ENCODE peak calls at places on chromosomes 11 and 22, in four cellular contexts. Z is A549, E is K562, L is H1. T is an unnamed sample.
A peak's percentile ranks its signal among the peaks of the same experiment; 100 is the strongest.

GRCh38 chr22:17728786-17729185 is 45.5 kb downstream of the BID start:
- DNase-seq in Z (no peak), E (no peak), L (no peak), T (no peak)

GRCh38 chr11:17376493-17376892 is 12.0 kb downstream of the KCNJ11 start:
- DNase-seq in Z (no peak), E (no peak), L (no peak), T (no peak)

GRCh38 chr22:24106385-24107381 is 74.6 kb upstream of the SUSD2 start:
- DNase-seq in Z (no peak), E (no peak), L (no peak), T (peak; percentile 28)

GRCh38 chr11:78800756-78801155 is 226.1 kb upstream of the NARS2 start:
- DNase-seq in Z (no peak), E (no peak), L (no peak), T (no peak)

GRCh38 chr22:42443240-42444059 is 11.2 kb upstream of the NFAM1 start:
- DNase-seq in Z (no peak), E (no peak), L (no peak), T (no peak)

GRCh38 chr11:47979378-47980092 is 824 bp upstream of the PTPRJ start:
- DNase-seq in Z (peak; percentile 64), E (no peak), L (no peak), T (peak; percentile 44)

GRCh38 chr11:134597452-134597851 is 185.4 kb upstream of the B3GAT1 start:
- DNase-seq in Z (no peak), E (no peak), L (no peak), T (no peak)

GRCh38 chr22:30195245-30196140 is 51.1 kb downstream of the LIF start:
- DNase-seq in Z (no peak), E (peak; percentile 47), L (no peak), T (no peak)

GRCh38 chr11:35147273-35147672 is 8.3 kb downstream of the CD44 start:
- DNase-seq in Z (no peak), E (no peak), L (no peak), T (no peak)

GRCh38 chr11:79086056-79086455 is 354.8 kb downstream of the TENM4 start:
- DNase-seq in Z (no peak), E (no peak), L (no peak), T (no peak)

GRCh38 chr22:44734801-44735517 is 17.4 kb upstream of the ARHGAP8 start:
- DNase-seq in Z (no peak), E (no peak), L (no peak), T (no peak)

GRCh38 chr11:47395225-47396048 is 13.0 kb upstream of the SLC39A13 start:
- DNase-seq in Z (no peak), E (no peak), L (no peak), T (no peak)

GRCh38 chr11:92941676-92942571 is 27.5 kb upstream of the MTNR1B start:
- DNase-seq in Z (peak; percentile 33), E (peak; percentile 31), L (no peak), T (no peak)

GRCh38 chr11:95501761-95502266 is 270.8 kb upstream of the SESN3 start:
- DNase-seq in Z (no peak), E (no peak), L (no peak), T (no peak)

GRCh38 chr11:838441-839279 is 3.7 kb downstream of the POLR2L start:
- DNase-seq in Z (peak; percentile 86), E (peak; percentile 77), L (no peak), T (peak; percentile 56)

GRCh38 chr11:68677432-68677831 is 6.9 kb upstream of the GAL start:
- DNase-seq in Z (peak; percentile 72), E (peak; percentile 82), L (peak; percentile 53), T (no peak)

GRCh38 chr22:28976588-28976987 is 85.0 kb downstream of the C22orf31 start:
- DNase-seq in Z (no peak), E (no peak), L (no peak), T (no peak)

GRCh38 chr11:123052884-123053721 is 8.8 kb downstream of the HSPA8 start:
- DNase-seq in Z (no peak), E (no peak), L (no peak), T (no peak)

GRCh38 chr11:123899792-123900191 is 2.2 kb upstream of the OR8D4 start:
- DNase-seq in Z (no peak), E (no peak), L (no peak), T (no peak)

GRCh38 chr11:109112748-109113378 is 309.1 kb upstream of the C11orf87 start:
- DNase-seq in Z (no peak), E (no peak), L (no peak), T (no peak)

GRCh38 chr11:94749367-94749766 is 18.8 kb upstream of the AMOTL1 start:
- DNase-seq in Z (peak; percentile 86), E (no peak), L (no peak), T (no peak)

GRCh38 chr11:69514771-69515170 is 33.3 kb downstream of the LINC01488 start:
- DNase-seq in Z (no peak), E (no peak), L (no peak), T (no peak)

GRCh38 chr22:39029227-39029626 is 8.3 kb downstream of the APOBEC3D start:
- DNase-seq in Z (no peak), E (no peak), L (no peak), T (no peak)

GRCh38 chr11:73236879-73237278 is 18.8 kb downstream of the P2RY2 start:
- DNase-seq in Z (peak; percentile 63), E (peak; percentile 71), L (no peak), T (peak; percentile 83)
- TF ChIP-seq JUN in Z (no peak), E (no peak), L (no peak), T (no peak)

GRCh38 chr11:7251836-7252682 is at the start of gene SYT9:
- DNase-seq in Z (peak; percentile 21), E (peak; percentile 19), L (peak; percentile 43), T (peak; percentile 89)
- TF ChIP-seq JUN in Z (no peak), E (no peak), L (no peak), T (no peak)

GRCh38 chr11:112931686-112932085 is 29.5 kb upstream of the NCAM1 start:
- DNase-seq in Z (no peak), E (no peak), L (no peak), T (no peak)

GRCh38 chr11:112928136-112928535 is 33.1 kb upstream of the NCAM1 start:
- DNase-seq in Z (no peak), E (no peak), L (no peak), T (no peak)

GRCh38 chr11:112929432-112929831 is 31.8 kb upstream of the NCAM1 start:
- DNase-seq in Z (no peak), E (no peak), L (no peak), T (no peak)

GRCh38 chr11:112932593-112932992 is 28.6 kb upstream of the NCAM1 start:
- DNase-seq in Z (no peak), E (no peak), L (no peak), T (no peak)
- TF ChIP-seq JUN in Z (no peak), E (no peak), L (no peak), T (no peak)

DNA sequence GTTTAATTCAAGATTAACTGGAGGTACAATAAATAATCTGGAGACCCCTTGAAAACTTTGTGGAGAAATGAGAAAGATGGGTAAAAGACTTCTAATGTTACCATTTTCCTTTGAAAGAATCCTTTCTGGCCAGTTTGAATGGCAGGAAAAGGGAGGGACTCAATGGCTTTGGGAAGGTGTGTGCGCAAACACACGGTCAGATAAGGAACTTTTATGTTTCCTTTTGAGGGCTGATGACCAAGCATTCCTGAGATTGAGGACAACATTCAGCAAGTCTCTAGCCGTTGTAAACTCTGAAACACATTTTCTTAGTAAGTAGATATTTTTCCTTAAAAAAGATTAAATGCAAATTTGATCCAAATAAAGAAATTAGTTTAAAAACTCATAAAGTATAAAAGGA is 909.7 kb upstream of the TENM4 start:
- DNase-seq in Z (no peak), E (no peak), L (no peak), T (no peak)
- TF ChIP-seq JUN in Z (no peak), E (no peak), L (no peak), T (no peak)

GRCh38 chr11:65448418-65449196 is 26.0 kb downstream of the NEAT1 start:
- DNase-seq in Z (peak; percentile 64), E (peak; percentile 90), L (no peak), T (no peak)
- TF ChIP-seq JUN in Z (no peak), E (no peak), L (no peak), T (no peak)

DNA sequence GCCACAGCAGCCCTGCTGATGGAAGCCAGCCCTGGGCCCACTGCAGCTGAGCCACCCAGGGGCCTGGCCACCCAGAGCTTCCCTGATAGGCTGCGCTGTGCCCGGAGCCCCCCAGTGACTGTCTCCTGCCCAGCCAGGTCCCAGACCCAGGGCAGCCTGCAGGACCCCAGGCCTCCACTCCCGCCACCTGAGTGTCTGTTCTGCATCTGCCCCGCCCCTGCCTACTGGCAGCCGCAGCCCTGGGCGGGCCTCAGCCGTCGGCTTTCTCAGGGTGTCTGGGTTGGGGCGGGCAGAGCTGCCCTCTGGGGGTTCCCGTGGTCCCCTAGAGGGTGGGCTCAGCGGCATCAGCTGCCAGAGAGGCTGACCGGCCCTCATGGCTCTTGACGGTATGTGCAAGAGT is 12.5 kb upstream of the PIM3 start:
- DNase-seq in Z (no peak), E (no peak), L (no peak), T (no peak)
- TF ChIP-seq JUN in Z (no peak), E (no peak), L (no peak), T (no peak)

DNA sequence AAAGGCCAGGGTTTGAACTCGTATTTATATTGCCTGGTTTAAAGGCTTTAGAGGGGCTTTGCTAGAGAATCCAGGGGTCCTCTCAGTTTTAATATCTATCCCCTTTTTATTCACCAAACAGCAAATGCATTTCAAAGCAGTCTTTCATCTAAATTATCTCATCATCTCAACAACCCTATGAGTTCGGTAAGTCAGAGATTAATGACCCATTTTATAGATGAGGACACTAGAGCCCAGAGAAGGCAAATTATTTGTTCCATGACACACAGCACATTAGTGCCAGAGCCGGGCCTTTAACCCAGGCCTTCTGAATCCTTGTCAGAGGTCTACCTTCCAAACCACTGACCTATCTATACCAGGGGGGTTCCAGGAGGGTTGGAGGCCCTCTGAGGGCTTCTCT is 16.8 kb upstream of the YWHAH start:
- DNase-seq in Z (no peak), E (no peak), L (no peak), T (no peak)
- TF ChIP-seq JUN in Z (no peak), E (no peak), L (no peak), T (no peak)

DNA sequence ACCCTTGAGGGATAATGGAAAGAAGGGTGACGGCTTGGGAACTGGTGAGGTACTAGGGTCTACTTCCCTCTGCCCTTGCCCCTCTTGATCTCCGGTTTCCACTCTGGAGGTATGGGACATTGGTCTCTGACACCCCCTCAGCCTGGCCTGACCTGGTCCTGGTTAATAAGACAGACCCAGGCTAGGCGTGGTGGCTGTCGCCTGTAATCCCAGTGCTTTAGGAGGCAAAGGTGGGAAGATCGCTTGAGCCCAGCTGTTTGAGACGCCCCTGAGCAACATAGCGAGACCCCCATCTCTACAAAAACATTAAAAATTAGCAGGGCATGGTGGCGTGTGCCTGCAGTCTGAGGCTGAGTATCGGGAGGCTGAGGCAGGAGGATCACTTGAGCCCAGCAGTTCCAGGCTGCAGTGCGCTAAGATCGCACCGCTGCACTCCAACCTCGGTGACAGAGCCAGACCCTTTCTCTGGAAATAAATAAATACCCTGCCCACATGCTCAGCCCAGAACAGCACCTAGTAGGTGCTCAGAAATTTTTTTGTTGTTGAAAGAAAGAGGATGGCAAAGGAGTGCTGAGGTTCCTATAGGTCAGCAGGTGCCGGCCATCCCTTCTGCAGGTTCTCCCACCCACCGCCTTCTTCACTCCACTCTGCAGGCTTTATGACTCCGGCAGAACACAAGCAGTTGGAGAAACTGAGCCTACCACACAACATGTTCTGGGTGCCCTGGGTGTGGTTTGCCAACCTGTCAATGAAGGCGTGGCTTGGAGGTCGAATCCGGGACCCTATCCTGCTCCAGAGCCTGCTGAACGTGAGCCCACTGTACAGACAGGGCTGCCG is 6.3 kb downstream of the BEST1 start:
- DNase-seq in Z (no peak), E (no peak), L (no peak), T (no peak)
- TF ChIP-seq JUN in Z (no peak), E (no peak), L (no peak), T (no peak)

GRCh38 chr11:27613670-27613950 is 86.6 kb downstream of the BDNF start:
- DNase-seq in Z (no peak), E (no peak), L (no peak), T (no peak)
- TF ChIP-seq JUN in Z (no peak), E (no peak), L (no peak), T (no peak)

T was measured in WTC11.